ENCODE peak calls at places on chromosomes 2 and 18, in seven cellular contexts. One of them, this sample, is unnamed.

GRCh38 chr2:239648607-239649006 is 247.8 kb upstream of the HDAC4 start:
- DNase-seq in pancreas: no peak
- DNase-seq in stimulated activated CD8-positive, alpha-beta memory T cell treated with anti-CD3 and anti-CD28 coated beads, Interleukin-7, amount 100 ng/mL, for 24 hours: no peak
- DNase-seq in naive thymus-derived CD8-positive, alpha-beta T cell: no peak
- DNase-seq in stimulated activated CD4-positive, alpha-beta T cell treated with anti-CD3 and anti-CD28 coated beads, TNF-alpha, amount 100 ng/mL, for 1 hour: no peak
- DNase-seq in omental fat pad: no peak
- DNase-seq in A549: no peak
- DNase-seq in this sample: no peak

GRCh38 chr2:68416081-68416675 is 50.9 kb downstream of the FBXO48 start:
- DNase-seq in omental fat pad: no peak
- DNase-seq in stimulated activated CD4-positive, alpha-beta T cell treated with anti-CD3 and anti-CD28 coated beads, TNF-alpha, amount 100 ng/mL, for 1 hour: no peak
- DNase-seq in pancreas: no peak
- DNase-seq in stimulated activated CD8-positive, alpha-beta memory T cell treated with anti-CD3 and anti-CD28 coated beads, Interleukin-7, amount 100 ng/mL, for 24 hours: no peak
- DNase-seq in A549: no peak
- DNase-seq in naive thymus-derived CD8-positive, alpha-beta T cell: no peak
- DNase-seq in this sample: no peak

GRCh38 chr2:189222440-189222839 is 42.9 kb upstream of the COL5A2 start:
- DNase-seq in stimulated activated CD4-positive, alpha-beta T cell treated with anti-CD3 and anti-CD28 coated beads, TNF-alpha, amount 100 ng/mL, for 1 hour: no peak
- DNase-seq in stimulated activated CD8-positive, alpha-beta memory T cell treated with anti-CD3 and anti-CD28 coated beads, Interleukin-7, amount 100 ng/mL, for 24 hours: no peak
- DNase-seq in pancreas: peak; percentile 58
- DNase-seq in omental fat pad: no peak
- DNase-seq in A549: no peak
- DNase-seq in naive thymus-derived CD8-positive, alpha-beta T cell: no peak
- DNase-seq in this sample: peak; percentile 70

GRCh38 chr2:128982001-128982400 is 663.3 kb upstream of the HS6ST1 start:
- DNase-seq in naive thymus-derived CD8-positive, alpha-beta T cell: no peak
- DNase-seq in pancreas: no peak
- DNase-seq in stimulated activated CD8-positive, alpha-beta memory T cell treated with anti-CD3 and anti-CD28 coated beads, Interleukin-7, amount 100 ng/mL, for 24 hours: no peak
- DNase-seq in omental fat pad: no peak
- DNase-seq in A549: no peak
- DNase-seq in stimulated activated CD4-positive, alpha-beta T cell treated with anti-CD3 and anti-CD28 coated beads, TNF-alpha, amount 100 ng/mL, for 1 hour: no peak
- DNase-seq in this sample: no peak

GRCh38 chr2:47724221-47724981 is 58.5 kb upstream of the MSH6 start:
- DNase-seq in stimulated activated CD8-positive, alpha-beta memory T cell treated with anti-CD3 and anti-CD28 coated beads, Interleukin-7, amount 100 ng/mL, for 24 hours: no peak
- DNase-seq in omental fat pad: no peak
- DNase-seq in naive thymus-derived CD8-positive, alpha-beta T cell: no peak
- DNase-seq in pancreas: no peak
- DNase-seq in A549: no peak
- DNase-seq in stimulated activated CD4-positive, alpha-beta T cell treated with anti-CD3 and anti-CD28 coated beads, TNF-alpha, amount 100 ng/mL, for 1 hour: no peak
- DNase-seq in this sample: no peak

GRCh38 chr2:126864861-126865260 is 33.8 kb upstream of the TEX51 start:
- DNase-seq in omental fat pad: no peak
- DNase-seq in naive thymus-derived CD8-positive, alpha-beta T cell: no peak
- DNase-seq in stimulated activated CD8-positive, alpha-beta memory T cell treated with anti-CD3 and anti-CD28 coated beads, Interleukin-7, amount 100 ng/mL, for 24 hours: no peak
- DNase-seq in pancreas: no peak
- DNase-seq in stimulated activated CD4-positive, alpha-beta T cell treated with anti-CD3 and anti-CD28 coated beads, TNF-alpha, amount 100 ng/mL, for 1 hour: no peak
- DNase-seq in A549: no peak
- DNase-seq in this sample: no peak

GRCh38 chr2:174431902-174432301 is 36.4 kb downstream of the SCRN3 start:
- DNase-seq in pancreas: no peak
- DNase-seq in naive thymus-derived CD8-positive, alpha-beta T cell: no peak
- DNase-seq in A549: no peak
- DNase-seq in stimulated activated CD8-positive, alpha-beta memory T cell treated with anti-CD3 and anti-CD28 coated beads, Interleukin-7, amount 100 ng/mL, for 24 hours: no peak
- DNase-seq in omental fat pad: no peak
- DNase-seq in stimulated activated CD4-positive, alpha-beta T cell treated with anti-CD3 and anti-CD28 coated beads, TNF-alpha, amount 100 ng/mL, for 1 hour: no peak
- DNase-seq in this sample: no peak

GRCh38 chr2:31765078-31765835 is 184.5 kb upstream of the SRD5A2 start:
- DNase-seq in stimulated activated CD4-positive, alpha-beta T cell treated with anti-CD3 and anti-CD28 coated beads, TNF-alpha, amount 100 ng/mL, for 1 hour: no peak
- DNase-seq in naive thymus-derived CD8-positive, alpha-beta T cell: no peak
- DNase-seq in pancreas: no peak
- DNase-seq in A549: no peak
- DNase-seq in omental fat pad: no peak
- DNase-seq in stimulated activated CD8-positive, alpha-beta memory T cell treated with anti-CD3 and anti-CD28 coated beads, Interleukin-7, amount 100 ng/mL, for 24 hours: no peak
- DNase-seq in this sample: no peak

GRCh38 chr18:65721634-65722033 is 29.2 kb upstream of the CDH7 start:
- DNase-seq in A549: no peak
- DNase-seq in naive thymus-derived CD8-positive, alpha-beta T cell: no peak
- DNase-seq in stimulated activated CD8-positive, alpha-beta memory T cell treated with anti-CD3 and anti-CD28 coated beads, Interleukin-7, amount 100 ng/mL, for 24 hours: no peak
- DNase-seq in omental fat pad: no peak
- DNase-seq in stimulated activated CD4-positive, alpha-beta T cell treated with anti-CD3 and anti-CD28 coated beads, TNF-alpha, amount 100 ng/mL, for 1 hour: no peak
- DNase-seq in pancreas: no peak
- DNase-seq in this sample: no peak

GRCh38 chr18:21391074-21391673 is 149.1 kb downstream of the GREB1L start:
- DNase-seq in A549: peak; percentile 4
- DNase-seq in omental fat pad: no peak
- DNase-seq in stimulated activated CD8-positive, alpha-beta memory T cell treated with anti-CD3 and anti-CD28 coated beads, Interleukin-7, amount 100 ng/mL, for 24 hours: no peak
- DNase-seq in naive thymus-derived CD8-positive, alpha-beta T cell: no peak
- DNase-seq in stimulated activated CD4-positive, alpha-beta T cell treated with anti-CD3 and anti-CD28 coated beads, TNF-alpha, amount 100 ng/mL, for 1 hour: no peak
- DNase-seq in pancreas: no peak
- DNase-seq in this sample: no peak

GRCh38 chr2:196555726-196556125 is 83.8 kb upstream of the CCDC150 start:
- DNase-seq in omental fat pad: no peak
- DNase-seq in naive thymus-derived CD8-positive, alpha-beta T cell: no peak
- DNase-seq in stimulated activated CD8-positive, alpha-beta memory T cell treated with anti-CD3 and anti-CD28 coated beads, Interleukin-7, amount 100 ng/mL, for 24 hours: no peak
- DNase-seq in stimulated activated CD4-positive, alpha-beta T cell treated with anti-CD3 and anti-CD28 coated beads, TNF-alpha, amount 100 ng/mL, for 1 hour: no peak
- DNase-seq in A549: no peak
- DNase-seq in pancreas: no peak
- DNase-seq in this sample: no peak

GRCh38 chr2:104849618-104850097 is 4.3 kb upstream of the POU3F3 start:
- DNase-seq in pancreas: peak; percentile 82
- DNase-seq in A549: no peak
- DNase-seq in stimulated activated CD4-positive, alpha-beta T cell treated with anti-CD3 and anti-CD28 coated beads, TNF-alpha, amount 100 ng/mL, for 1 hour: no peak
- DNase-seq in stimulated activated CD8-positive, alpha-beta memory T cell treated with anti-CD3 and anti-CD28 coated beads, Interleukin-7, amount 100 ng/mL, for 24 hours: peak; percentile 49
- DNase-seq in naive thymus-derived CD8-positive, alpha-beta T cell: peak; percentile 32
- DNase-seq in omental fat pad: no peak
- DNase-seq in this sample: peak; percentile 87

GRCh38 chr2:131417886-131418285 is 53.9 kb upstream of the RAB6D start:
- DNase-seq in naive thymus-derived CD8-positive, alpha-beta T cell: no peak
- DNase-seq in stimulated activated CD4-positive, alpha-beta T cell treated with anti-CD3 and anti-CD28 coated beads, TNF-alpha, amount 100 ng/mL, for 1 hour: no peak
- DNase-seq in omental fat pad: no peak
- DNase-seq in stimulated activated CD8-positive, alpha-beta memory T cell treated with anti-CD3 and anti-CD28 coated beads, Interleukin-7, amount 100 ng/mL, for 24 hours: no peak
- DNase-seq in A549: no peak
- DNase-seq in pancreas: no peak
- DNase-seq in this sample: no peak

GRCh38 chr2:70959271-70959761 is 19.1 kb upstream of the ANKRD53 start:
- DNase-seq in stimulated activated CD4-positive, alpha-beta T cell treated with anti-CD3 and anti-CD28 coated beads, TNF-alpha, amount 100 ng/mL, for 1 hour: no peak
- DNase-seq in naive thymus-derived CD8-positive, alpha-beta T cell: no peak
- DNase-seq in A549: no peak
- DNase-seq in omental fat pad: no peak
- DNase-seq in pancreas: no peak
- DNase-seq in stimulated activated CD8-positive, alpha-beta memory T cell treated with anti-CD3 and anti-CD28 coated beads, Interleukin-7, amount 100 ng/mL, for 24 hours: no peak
- DNase-seq in this sample: no peak

GRCh38 chr2:239253264-239253663 is 147.6 kb downstream of the HDAC4 start:
- DNase-seq in pancreas: no peak
- DNase-seq in stimulated activated CD8-positive, alpha-beta memory T cell treated with anti-CD3 and anti-CD28 coated beads, Interleukin-7, amount 100 ng/mL, for 24 hours: no peak
- DNase-seq in omental fat pad: no peak
- DNase-seq in naive thymus-derived CD8-positive, alpha-beta T cell: no peak
- DNase-seq in stimulated activated CD4-positive, alpha-beta T cell treated with anti-CD3 and anti-CD28 coated beads, TNF-alpha, amount 100 ng/mL, for 1 hour: no peak
- DNase-seq in A549: no peak
- DNase-seq in this sample: no peak

GRCh38 chr2:192749606-192750200 is 555.0 kb upstream of the TMEFF2 start:
- DNase-seq in A549: no peak
- DNase-seq in stimulated activated CD4-positive, alpha-beta T cell treated with anti-CD3 and anti-CD28 coated beads, TNF-alpha, amount 100 ng/mL, for 1 hour: no peak
- DNase-seq in naive thymus-derived CD8-positive, alpha-beta T cell: no peak
- DNase-seq in pancreas: no peak
- DNase-seq in omental fat pad: no peak
- DNase-seq in stimulated activated CD8-positive, alpha-beta memory T cell treated with anti-CD3 and anti-CD28 coated beads, Interleukin-7, amount 100 ng/mL, for 24 hours: no peak
- DNase-seq in this sample: peak; percentile 36

GRCh38 chr2:232576995-232577394 is 26.5 kb downstream of the EIF4E2 start:
- DNase-seq in stimulated activated CD4-positive, alpha-beta T cell treated with anti-CD3 and anti-CD28 coated beads, TNF-alpha, amount 100 ng/mL, for 1 hour: no peak
- DNase-seq in A549: no peak
- DNase-seq in stimulated activated CD8-positive, alpha-beta memory T cell treated with anti-CD3 and anti-CD28 coated beads, Interleukin-7, amount 100 ng/mL, for 24 hours: no peak
- DNase-seq in omental fat pad: no peak
- DNase-seq in naive thymus-derived CD8-positive, alpha-beta T cell: no peak
- DNase-seq in pancreas: no peak
- DNase-seq in this sample: no peak

This sample was measured in cardiac muscle cell.